ENCODE peak calls at places on chromosomes 4 and X, in four cellular contexts. One of them, this sample, is unnamed.

GRCh38 chrX:132615396-132616131 is 126.7 kb upstream of the MBNL3 start:
- DNase-seq in K562: peak
- DNase-seq in HEK293T: peak
- DNase-seq in HepG2: peak
- DNase-seq in this sample: peak

GRCh38 chr4:66639361-66639760 is 905.9 kb downstream of the CENPC start:
- DNase-seq in K562: no peak
- DNase-seq in HEK293T: peak
- DNase-seq in HepG2: no peak
- DNase-seq in this sample: no peak

GRCh38 chrX:119467842-119468185 is 430 bp upstream of the SLC25A5 start:
- DNase-seq in K562: no peak
- DNase-seq in HEK293T: no peak
- DNase-seq in HepG2: no peak
- DNase-seq in this sample: no peak

GRCh38 chrX:46757593-46757992 is 1.3 kb downstream of the SLC9A7 start:
- DNase-seq in K562: no peak
- DNase-seq in HEK293T: no peak
- DNase-seq in HepG2: no peak
- DNase-seq in this sample: no peak

GRCh38 chr4:142413516-142413915 is 432.6 kb downstream of the INPP4B start:
- DNase-seq in K562: no peak
- DNase-seq in HEK293T: no peak
- DNase-seq in HepG2: no peak
- DNase-seq in this sample: no peak

GRCh38 chrX:131262738-131263679 is 26.1 kb downstream of the IGSF1 start:
- DNase-seq in K562: peak
- DNase-seq in HEK293T: peak
- DNase-seq in HepG2: peak
- DNase-seq in this sample: peak

GRCh38 chr4:113621633-113622032 is 139.9 kb downstream of the CAMK2D start:
- DNase-seq in K562: no peak
- DNase-seq in HEK293T: no peak
- DNase-seq in HepG2: no peak
- DNase-seq in this sample: no peak

GRCh38 chr4:154485127-154485773 is 6.3 kb downstream of the DCHS2 start:
- DNase-seq in K562: no peak
- DNase-seq in HEK293T: no peak
- DNase-seq in HepG2: no peak
- DNase-seq in this sample: no peak

GRCh38 chrX:24693453-24694202 is at the start of gene POLA1:
- DNase-seq in K562: peak
- DNase-seq in HEK293T: peak
- DNase-seq in HepG2: peak
- DNase-seq in this sample: peak

GRCh38 chr4:41418444-41418843 is 119.5 kb upstream of the LIMCH1 start:
- DNase-seq in K562: no peak
- DNase-seq in HEK293T: no peak
- DNase-seq in HepG2: no peak
- DNase-seq in this sample: peak
- TF ChIP-seq ELF4 in K562: no peak
- TF ChIP-seq ELF4 in HEK293T: no peak
- TF ChIP-seq ELF4 in HepG2: no peak
- TF ChIP-seq ELF4 in this sample: no peak

DNA sequence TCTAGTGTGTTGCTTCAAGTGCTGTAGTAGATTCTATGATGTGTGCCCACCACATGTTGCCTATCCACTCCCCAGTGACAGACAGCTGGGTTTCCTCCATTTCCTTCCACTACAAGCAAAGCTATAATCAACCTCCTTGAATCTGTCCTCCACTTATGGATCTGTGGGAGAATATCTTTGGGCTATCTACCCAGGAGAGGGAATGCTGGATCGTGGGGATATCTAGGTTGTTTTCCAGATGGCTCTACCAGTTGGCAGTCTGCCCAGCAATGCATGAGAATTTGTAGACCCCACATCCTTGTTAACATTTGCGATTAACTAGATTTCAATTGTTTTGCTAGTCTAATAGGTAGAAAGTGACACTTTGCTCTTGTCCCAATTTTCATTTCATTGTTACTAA is 10.3 kb downstream of the NMU start:
- DNase-seq in K562: no peak
- DNase-seq in HEK293T: no peak
- DNase-seq in HepG2: no peak
- DNase-seq in this sample: no peak
- TF ChIP-seq ELF4 in K562: no peak
- TF ChIP-seq ELF4 in HEK293T: no peak
- TF ChIP-seq ELF4 in HepG2: no peak
- TF ChIP-seq ELF4 in this sample: no peak

GRCh38 chr4:121726642-121727268 is 30.0 kb upstream of the ANXA5 start:
- DNase-seq in K562: peak
- DNase-seq in HEK293T: peak
- DNase-seq in HepG2: peak
- DNase-seq in this sample: no peak
- TF ChIP-seq ELF4 in K562: no peak
- TF ChIP-seq ELF4 in HEK293T: no peak
- TF ChIP-seq ELF4 in HepG2: no peak
- TF ChIP-seq ELF4 in this sample: no peak

DNA sequence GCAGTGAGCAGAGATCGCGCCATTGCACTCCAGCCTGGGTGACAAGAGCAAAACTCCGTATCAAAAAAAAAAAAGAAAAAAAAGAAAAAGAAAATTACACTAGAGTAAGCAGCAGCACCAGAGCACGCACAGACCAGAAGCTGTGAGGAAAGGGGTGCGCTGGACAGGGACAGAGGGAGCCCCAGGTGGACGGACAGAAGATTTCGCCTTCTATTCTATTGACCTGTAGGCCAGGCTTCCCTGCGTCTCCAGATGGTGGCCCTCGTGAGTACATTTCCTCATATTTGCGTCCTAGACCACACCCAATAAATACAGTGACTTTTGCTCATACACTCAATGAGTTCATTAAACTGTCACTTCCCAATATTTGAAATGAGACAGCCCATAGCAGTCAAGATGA is 19.1 kb downstream of the MTNR1A start:
- DNase-seq in K562: peak
- DNase-seq in HEK293T: no peak
- DNase-seq in HepG2: peak
- DNase-seq in this sample: peak
- TF ChIP-seq ELF4 in K562: no peak
- TF ChIP-seq ELF4 in HEK293T: no peak
- TF ChIP-seq ELF4 in HepG2: no peak
- TF ChIP-seq ELF4 in this sample: no peak

DNA sequence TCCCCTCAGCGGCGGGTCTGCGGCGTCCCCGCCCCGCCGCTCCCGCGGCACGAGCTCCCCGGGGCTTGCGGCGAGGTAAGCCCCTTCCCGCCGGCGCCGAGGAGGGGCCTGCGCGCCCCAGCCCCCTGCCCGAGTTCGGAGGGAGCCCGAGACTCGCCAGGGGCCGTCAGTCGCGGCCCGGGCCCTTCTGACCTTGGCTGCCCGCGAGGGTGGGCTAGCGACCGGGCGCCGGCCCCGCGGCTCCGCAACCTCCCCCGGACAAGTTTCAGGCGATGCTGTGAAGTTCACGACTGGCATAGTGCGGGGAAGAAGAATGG is 554 bp downstream of the CDKL5 start:
- DNase-seq in K562: no peak
- DNase-seq in HEK293T: peak
- DNase-seq in HepG2: no peak
- DNase-seq in this sample: peak
- TF ChIP-seq ELF4 in K562: no peak
- TF ChIP-seq ELF4 in HEK293T: no peak
- TF ChIP-seq ELF4 in HepG2: no peak
- TF ChIP-seq ELF4 in this sample: no peak

DNA sequence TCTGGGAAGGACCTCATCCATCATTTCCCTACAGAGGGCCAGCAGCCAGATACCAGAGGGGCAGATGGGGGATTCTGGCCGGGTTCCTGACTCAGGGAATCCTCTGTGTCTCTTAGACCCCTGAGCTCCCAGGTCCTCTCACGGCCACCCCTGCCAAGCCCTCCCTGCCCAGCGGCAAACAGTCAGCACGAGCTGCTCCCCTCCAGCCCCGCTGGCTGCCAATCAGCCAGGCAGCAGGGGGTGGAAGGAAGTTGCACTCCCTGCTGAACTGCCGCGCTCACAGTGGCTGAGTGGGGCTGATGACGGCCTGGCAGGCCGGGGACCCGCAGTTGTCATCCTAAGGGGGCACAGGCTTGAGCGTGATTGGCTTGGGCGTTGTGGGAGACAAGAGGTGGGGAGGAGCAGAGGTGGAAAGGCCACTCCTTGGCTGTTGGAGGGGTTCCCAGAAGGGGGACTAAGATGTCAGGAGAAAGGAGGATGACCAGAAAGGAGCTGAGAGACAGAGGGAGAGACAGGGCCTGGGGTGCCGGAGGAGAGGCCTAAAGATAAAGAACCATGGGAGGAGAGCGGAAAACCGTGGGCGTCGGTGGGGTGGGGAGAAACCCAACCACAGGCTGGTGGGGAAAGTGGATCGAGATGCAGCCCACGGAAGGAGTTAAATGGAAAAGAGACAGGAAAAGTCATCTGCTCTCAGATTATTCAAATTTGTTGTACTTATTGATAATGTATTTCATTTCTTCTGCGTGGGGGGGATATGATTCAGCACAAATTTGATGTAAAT is 4.4 kb upstream of the CCDC149 start:
- DNase-seq in K562: no peak
- DNase-seq in HEK293T: no peak
- DNase-seq in HepG2: no peak
- DNase-seq in this sample: peak
- TF ChIP-seq ELF4 in K562: no peak
- TF ChIP-seq ELF4 in HEK293T: no peak
- TF ChIP-seq ELF4 in HepG2: no peak
- TF ChIP-seq ELF4 in this sample: no peak

DNA sequence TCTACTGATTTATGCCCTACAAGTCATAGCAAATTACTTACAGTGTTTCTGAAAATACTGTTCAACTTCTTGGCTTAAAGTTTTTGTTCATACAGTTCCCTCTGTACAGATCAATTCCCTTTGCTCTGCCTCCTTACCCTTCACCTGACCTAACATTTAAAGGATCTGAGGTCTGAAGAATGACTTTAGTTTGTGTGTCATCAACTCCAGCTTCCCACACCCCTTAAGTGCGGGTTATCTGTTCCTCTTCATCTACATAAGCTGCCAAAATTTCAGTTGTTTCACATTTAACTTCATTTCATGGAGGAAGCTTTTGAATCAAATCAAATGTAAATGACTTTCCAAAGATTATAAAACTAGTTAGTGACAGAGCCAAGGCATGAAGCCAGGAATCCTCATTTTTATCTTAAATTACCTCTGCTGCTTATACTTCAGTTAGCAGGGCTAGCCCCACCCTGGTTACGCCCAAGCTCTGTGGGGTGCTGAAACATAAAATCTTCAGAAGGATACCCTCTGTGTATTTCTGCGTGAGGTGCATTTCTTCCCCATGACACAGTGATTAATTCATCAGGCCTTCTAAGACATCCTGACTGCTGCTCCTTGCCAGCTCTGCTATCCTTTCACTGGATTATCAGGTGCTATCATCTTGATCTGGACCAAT is 16.5 kb downstream of the CXCL1 start:
- DNase-seq in K562: no peak
- DNase-seq in HEK293T: no peak
- DNase-seq in HepG2: no peak
- DNase-seq in this sample: no peak
- TF ChIP-seq ELF4 in K562: no peak
- TF ChIP-seq ELF4 in HEK293T: no peak
- TF ChIP-seq ELF4 in HepG2: no peak
- TF ChIP-seq ELF4 in this sample: no peak

This sample was measured in WTC11.